ENCODE peak calls at places on chromosomes 13 and 19, in ten cellular contexts. O, E, H, R, T, S, Z, B, U and W are unnamed samples.
A peak's percentile ranks its signal among the peaks of the same experiment; 100 is the strongest.

GRCh38 chr13:112721198-112722104 is 31.6 kb downstream of the ATP11A start:
- DNase-seq in B (peak; percentile 46), H (no peak), U (no peak), E (no peak), S (no peak), O (no peak), Z (no peak), T (no peak), R (no peak), W (no peak)

GRCh38 chr19:17385878-17386611 is 8.0 kb downstream of the CCDC194 start:
- DNase-seq in O (peak; percentile 73), E (no peak), T (peak; percentile 58), B (peak; percentile 71), Z (peak; percentile 41), R (peak; percentile 54), S (peak; percentile 73), H (peak; percentile 89), U (no peak), W (peak; percentile 78)

GRCh38 chr19:23916991-23917390 is 2.3 kb downstream of the ZNF726 start:
- DNase-seq in B (no peak), Z (no peak), U (no peak), R (no peak), T (no peak), S (no peak), E (no peak), O (no peak), H (no peak), W (no peak)

GRCh38 chr13:73687087-73687486 is 447.1 kb downstream of the KLF12 start:
- DNase-seq in B (no peak), S (no peak), R (no peak), T (no peak), U (no peak), H (no peak), O (no peak), Z (no peak), E (no peak), W (peak; percentile 49)

GRCh38 chr13:58239774-58240268 is 608.3 kb downstream of the PCDH17 start:
- DNase-seq in B (no peak), O (no peak), S (no peak), T (no peak), R (no peak), H (no peak), U (no peak), E (no peak), Z (no peak), W (no peak)

GRCh38 chr13:102033719-102034446 is 368.0 kb downstream of the FGF14 start:
- DNase-seq in R (no peak), B (no peak), Z (no peak), H (no peak), S (no peak), T (no peak), E (no peak), U (no peak), O (no peak), W (no peak)

GRCh38 chr19:11482384-11483050 is 1.7 kb upstream of the ELAVL3 start:
- DNase-seq in U (peak; percentile 92), S (peak; percentile 89), Z (peak; percentile 75), B (peak; percentile 85), E (no peak), O (peak; percentile 94), R (peak; percentile 64), T (peak; percentile 71), H (peak; percentile 89), W (peak; percentile 83)

GRCh38 chr19:13981988-13982501 is 24.1 kb downstream of the RFX1 start:
- DNase-seq in R (no peak), U (no peak), T (no peak), E (no peak), Z (no peak), S (no peak), B (no peak), H (no peak), O (no peak), W (no peak)

GRCh38 chr19:35459414-35460082 is 11.5 kb downstream of the FFAR2 start:
- DNase-seq in S (peak; percentile 88), T (no peak), U (no peak), R (no peak), E (no peak), B (no peak), Z (no peak), H (no peak), O (no peak), W (peak; percentile 10)

GRCh38 chr13:50990540-50991506 is 81.2 kb downstream of the RNASEH2B start:
- DNase-seq in H (no peak), S (peak; percentile 41), R (peak; percentile 72), E (no peak), T (no peak), B (no peak), U (no peak), O (peak; percentile 67), Z (no peak), W (peak; percentile 72)

GRCh38 chr13:30382836-30383525 is 39.3 kb upstream of the UBE2L5 start:
- DNase-seq in E (no peak), B (no peak), U (no peak), Z (no peak), O (no peak), H (no peak), T (no peak), S (no peak), R (no peak), W (no peak)

GRCh38 chr13:44238011-44238421 is 135.6 kb upstream of the SERP2 start:
- DNase-seq in O (peak; percentile 30), R (peak; percentile 51), T (no peak), B (no peak), H (no peak), U (no peak), E (no peak), Z (no peak), S (no peak), W (no peak)

GRCh38 chr19:45852941-45853340 is 10.0 kb downstream of the SYMPK start:
- DNase-seq in T (no peak), H (no peak), Z (no peak), O (no peak), U (no peak), S (no peak), B (no peak), R (no peak), E (no peak), W (no peak)

GRCh38 chr13:109158383-109158782 is 529.0 kb downstream of the MYO16 start:
- DNase-seq in Z (no peak), T (no peak), H (no peak), O (no peak), R (no peak), U (peak; percentile 64), E (no peak), B (no peak), S (no peak), W (no peak)

GRCh38 chr19:46190489-46190888 is 39.1 kb upstream of the IGFL1 start:
- DNase-seq in U (no peak), T (no peak), S (no peak), B (no peak), H (no peak), Z (no peak), E (no peak), O (no peak), R (no peak), W (no peak)

GRCh38 chr19:5131031-5131865 is 162.3 kb downstream of the KDM4B start:
- DNase-seq in H (peak; percentile 38), B (no peak), T (no peak), O (peak; percentile 57), R (no peak), E (no peak), S (no peak), Z (no peak), U (no peak), W (no peak)

GRCh38 chr19:47176627-47177090 is 46.0 kb downstream of the SAE1 start:
- DNase-seq in O (no peak), Z (no peak), S (peak; percentile 19), E (no peak), R (peak; percentile 96), U (no peak), B (no peak), T (peak; percentile 15), H (no peak), W (peak; percentile 91)

GRCh38 chr19:41696402-41697197 is 8.5 kb upstream of the CEACAM7 start:
- DNase-seq in B (no peak), O (no peak), H (peak; percentile 36), E (no peak), U (no peak), Z (peak; percentile 21), T (no peak), S (no peak), R (no peak), W (peak; percentile 2)

GRCh38 chr13:97255515-97255999 is 33.4 kb downstream of the MBNL2 start:
- DNase-seq in S (no peak), E (no peak), H (no peak), R (peak; percentile 38), U (no peak), B (no peak), O (no peak), Z (peak; percentile 39), T (no peak), W (no peak)

GRCh38 chr13:48369988-48370387 is 42.9 kb downstream of the LPAR6 start:
- DNase-seq in U (no peak), H (no peak), O (no peak), T (no peak), E (no peak), R (no peak), Z (no peak), B (no peak), S (no peak), W (peak; percentile 3)

GRCh38 chr13:80109313-80109712 is 231.6 kb downstream of the SPRY2 start:
- DNase-seq in U (no peak), S (no peak), T (no peak), R (no peak), Z (no peak), O (no peak), E (no peak), H (no peak), B (no peak), W (peak; percentile 25)

GRCh38 chr19:31356587-31357314 is 7.5 kb upstream of the TSHZ3 start:
- DNase-seq in H (peak; percentile 84), S (peak; percentile 48), O (peak; percentile 46), T (peak; percentile 48), U (no peak), B (no peak), Z (no peak), R (no peak), E (no peak), W (no peak)

GRCh38 chr13:23579886-23580706 is 9.9 kb downstream of the TNFRSF19 start:
- DNase-seq in R (peak; percentile 29), U (no peak), E (no peak), Z (no peak), O (peak; percentile 80), B (no peak), T (no peak), H (no peak), S (no peak), W (no peak)

GRCh38 chr13:45718063-45718462 is 15.9 kb downstream of the CBY2 start:
- DNase-seq in B (no peak), T (no peak), S (no peak), U (no peak), R (peak; percentile 22), O (no peak), E (no peak), Z (peak; percentile 26), H (no peak), W (peak; percentile 32)

GRCh38 chr13:58858870-58859371 is 1227.4 kb downstream of the PCDH17 start:
- DNase-seq in U (no peak), E (no peak), R (no peak), S (no peak), H (no peak), T (no peak), O (no peak), Z (no peak), B (no peak), W (no peak)

GRCh38 chr19:57351867-57352266 is 796 bp downstream of the ZNF304 start:
- DNase-seq in O (no peak), R (no peak), B (no peak), U (no peak), S (no peak), T (no peak), Z (no peak), E (no peak), H (no peak), W (no peak)

GRCh38 chr13:94121686-94122085 is 357.8 kb downstream of the DCT start:
- DNase-seq in E (no peak), T (no peak), R (peak; percentile 72), H (no peak), Z (peak; percentile 68), O (no peak), B (no peak), U (no peak), S (peak; percentile 43), W (peak; percentile 45)

GRCh38 chr19:43625918-43626579 is 6.6 kb upstream of the ZNF428 start:
- DNase-seq in E (no peak), U (no peak), T (no peak), O (peak; percentile 50), Z (no peak), R (no peak), H (peak; percentile 74), B (no peak), S (no peak), W (peak; percentile 21)